ENCODE peak calls at places on chromosomes 2 and 18, in six cellular contexts. D, U, X, R, B and F are unnamed samples.

GRCh38 chr18:3175195-3175758 is 44.5 kb downstream of the MYOM1 start:
- DNase-seq in B (no peak), D (no peak), U (no peak), X (no peak), R (no peak), F (no peak)

GRCh38 chr18:32958746-32959145 is 185.9 kb upstream of the KLHL14 start:
- DNase-seq in B (no peak), X (no peak), D (no peak), R (no peak), U (no peak), F (no peak)

GRCh38 chr2:190881480-190882326 is 1.1 kb downstream of the GLS start:
- DNase-seq in B (peak; percentile 86), D (peak; percentile 24), X (peak; percentile 76), R (peak; percentile 38), U (peak; percentile 63), F (peak; percentile 80)

GRCh38 chr2:236853558-236853957 is 232.1 kb upstream of the COPS8 start:
- DNase-seq in D (no peak), U (no peak), X (no peak), R (no peak), B (no peak), F (no peak)

GRCh38 chr2:121947681-121948080 is 192.2 kb downstream of the TSN start:
- DNase-seq in U (no peak), B (no peak), R (no peak), X (no peak), D (no peak), F (no peak)

GRCh38 chr2:29309090-29310054 is 194.2 kb downstream of the CLIP4 start:
- DNase-seq in D (peak; percentile 45), B (peak; percentile 64), X (peak; percentile 24), U (no peak), R (peak; percentile 27), F (no peak)

GRCh38 chr2:219962089-219962488 is 334.7 kb downstream of the SLC4A3 start:
- DNase-seq in B (no peak), R (no peak), X (no peak), U (no peak), D (no peak), F (no peak)

GRCh38 chr2:2730301-2730833 is 399.3 kb upstream of the MYT1L start:
- DNase-seq in D (no peak), R (no peak), X (no peak), U (no peak), B (no peak), F (no peak)

GRCh38 chr2:238728322-238729260 is 119.3 kb upstream of the TWIST2 start:
- DNase-seq in D (no peak), B (no peak), X (no peak), U (no peak), R (no peak), F (no peak)

GRCh38 chr2:180033993-180034894 is 27.1 kb upstream of the CWC22 start:
- DNase-seq in X (no peak), B (no peak), D (no peak), U (no peak), R (no peak), F (no peak)

GRCh38 chr2:236715077-236715476 is 145.5 kb downstream of the ACKR3 start:
- DNase-seq in U (no peak), B (no peak), R (no peak), X (no peak), D (no peak), F (no peak)

GRCh38 chr2:240494194-240494793 is 58.8 kb downstream of the GPC1 start:
- DNase-seq in B (no peak), X (no peak), R (no peak), U (no peak), D (no peak), F (no peak)

GRCh38 chr2:127759931-127760330 is 51.0 kb downstream of the WDR33 start:
- DNase-seq in R (no peak), X (no peak), U (no peak), D (no peak), B (no peak), F (no peak)

GRCh38 chr18:74110983-74111382 is 36.7 kb downstream of the FBXO15 start:
- DNase-seq in B (no peak), U (no peak), D (no peak), R (no peak), X (no peak), F (no peak)

GRCh38 chr18:49745051-49746014 is 68.0 kb downstream of the ACAA2 start:
- DNase-seq in U (no peak), X (no peak), D (no peak), R (no peak), B (no peak), F (no peak)

GRCh38 chr2:8922431-8922830 is 81.1 kb downstream of the MBOAT2 start:
- DNase-seq in D (no peak), U (no peak), R (no peak), B (no peak), X (no peak), F (no peak)

GRCh38 chr2:153145470-153145869 is 333.1 kb downstream of the RPRM start:
- DNase-seq in U (no peak), R (no peak), D (no peak), B (no peak), X (no peak), F (no peak)

GRCh38 chr18:60413944-60414547 is 41.5 kb upstream of the MC4R start:
- DNase-seq in B (no peak), U (no peak), D (no peak), X (no peak), R (no peak), F (no peak)

GRCh38 chr18:63817441-63818051 is 42.3 kb downstream of the SERPINB7 start:
- DNase-seq in D (no peak), R (no peak), X (no peak), B (no peak), U (no peak), F (no peak)

GRCh38 chr2:164620873-164621760 is at the start of gene GRB14:
- DNase-seq in R (peak; percentile 68), U (peak; percentile 56), X (no peak), D (no peak), B (no peak), F (peak; percentile 66)

GRCh38 chr18:45050712-45051639 is 370.3 kb downstream of the SETBP1 start:
- DNase-seq in R (no peak), D (no peak), B (no peak), U (no peak), X (no peak), F (no peak)

GRCh38 chr2:207416936-207417718 is 112.6 kb upstream of the CREB1 start:
- DNase-seq in D (no peak), R (no peak), X (no peak), U (no peak), B (no peak), F (no peak)